ENCODE peak calls at places on chromosomes 7 and 10, in seven cellular contexts. One of them, this sample, is unnamed.

GRCh38 chr10:62266611-62267010 is 2.0 kb downstream of the RTKN2 start:
- DNase-seq in GM23338: no peak
- DNase-seq in GM12891: no peak
- DNase-seq in transverse colon: no peak
- DNase-seq in K562: no peak
- DNase-seq in breast epithelium: no peak
- DNase-seq in spleen: no peak
- DNase-seq in this sample: no peak

GRCh38 chr7:32163911-32164310 is 93.7 kb upstream of the PDE1C start:
- DNase-seq in GM23338: no peak
- DNase-seq in GM12891: no peak
- DNase-seq in transverse colon: no peak
- DNase-seq in K562: no peak
- DNase-seq in breast epithelium: no peak
- DNase-seq in spleen: no peak
- DNase-seq in this sample: no peak

GRCh38 chr10:117537436-117537903 is 5.1 kb upstream of the EMX2 start:
- DNase-seq in GM23338: peak
- DNase-seq in GM12891: peak
- DNase-seq in transverse colon: no peak
- DNase-seq in K562: peak
- DNase-seq in breast epithelium: no peak
- DNase-seq in spleen: no peak
- DNase-seq in this sample: no peak

GRCh38 chr10:95445223-95445836 is 115.8 kb downstream of the SORBS1 start:
- DNase-seq in GM23338: no peak
- DNase-seq in GM12891: no peak
- DNase-seq in transverse colon: peak
- DNase-seq in K562: no peak
- DNase-seq in breast epithelium: peak
- DNase-seq in spleen: no peak
- DNase-seq in this sample: peak

GRCh38 chr7:157498690-157499089 is 161.9 kb downstream of the DNAJB6 start:
- DNase-seq in GM23338: no peak
- DNase-seq in GM12891: no peak
- DNase-seq in transverse colon: no peak
- DNase-seq in K562: no peak
- DNase-seq in breast epithelium: no peak
- DNase-seq in spleen: peak
- DNase-seq in this sample: peak

GRCh38 chr10:125868372-125868975 is 12.6 kb downstream of the DHX32 start:
- DNase-seq in GM23338: peak
- DNase-seq in GM12891: peak
- DNase-seq in transverse colon: peak
- DNase-seq in K562: no peak
- DNase-seq in breast epithelium: no peak
- DNase-seq in spleen: no peak
- DNase-seq in this sample: no peak

GRCh38 chr10:73899401-73899780 is 11.5 kb upstream of the PLAU start:
- DNase-seq in GM23338: no peak
- DNase-seq in GM12891: no peak
- DNase-seq in transverse colon: no peak
- DNase-seq in K562: no peak
- DNase-seq in breast epithelium: no peak
- DNase-seq in spleen: no peak
- DNase-seq in this sample: no peak

GRCh38 chr7:128944487-128945236 is 6.9 kb downstream of the IRF5 start:
- DNase-seq in GM23338: no peak
- DNase-seq in GM12891: no peak
- DNase-seq in transverse colon: no peak
- DNase-seq in K562: no peak
- DNase-seq in breast epithelium: no peak
- DNase-seq in spleen: no peak
- DNase-seq in this sample: no peak

GRCh38 chr10:48457949-48458661 is 146.8 kb downstream of the ARHGAP22 start:
- DNase-seq in GM23338: no peak
- DNase-seq in GM12891: no peak
- DNase-seq in transverse colon: no peak
- DNase-seq in K562: no peak
- DNase-seq in breast epithelium: peak
- DNase-seq in spleen: peak
- DNase-seq in this sample: peak

GRCh38 chr10:20614911-20615310 is 282.2 kb downstream of the NEBL start:
- DNase-seq in GM23338: peak
- DNase-seq in GM12891: no peak
- DNase-seq in transverse colon: no peak
- DNase-seq in K562: no peak
- DNase-seq in breast epithelium: no peak
- DNase-seq in spleen: no peak
- DNase-seq in this sample: no peak

GRCh38 chr7:2632717-2633537 is 1.1 kb downstream of the TTYH3 start:
- DNase-seq in GM23338: no peak
- DNase-seq in GM12891: no peak
- DNase-seq in transverse colon: peak
- DNase-seq in K562: no peak
- DNase-seq in breast epithelium: peak
- DNase-seq in spleen: peak
- DNase-seq in this sample: peak

GRCh38 chr7:31192996-31193395 is 140.9 kb downstream of the ADCYAP1R1 start:
- DNase-seq in GM23338: peak
- DNase-seq in GM12891: peak
- DNase-seq in transverse colon: peak
- DNase-seq in K562: peak
- DNase-seq in breast epithelium: peak
- DNase-seq in spleen: no peak
- DNase-seq in this sample: no peak

GRCh38 chr7:141585592-141586510 is 34.6 kb downstream of the AGK start:
- DNase-seq in GM23338: no peak
- DNase-seq in GM12891: no peak
- DNase-seq in transverse colon: no peak
- DNase-seq in K562: no peak
- DNase-seq in breast epithelium: no peak
- DNase-seq in spleen: no peak
- DNase-seq in this sample: no peak

GRCh38 chr7:5598261-5598761 is 174.7 kb upstream of the TNRC18 start:
- DNase-seq in GM23338: peak
- DNase-seq in GM12891: no peak
- DNase-seq in transverse colon: no peak
- DNase-seq in K562: no peak
- DNase-seq in breast epithelium: no peak
- DNase-seq in spleen: no peak
- DNase-seq in this sample: peak

GRCh38 chr7:70614237-70614984 is 517.5 kb upstream of the GALNT17 start:
- DNase-seq in GM23338: peak
- DNase-seq in GM12891: no peak
- DNase-seq in transverse colon: peak
- DNase-seq in K562: no peak
- DNase-seq in breast epithelium: peak
- DNase-seq in spleen: peak
- DNase-seq in this sample: peak
- TF ChIP-seq POLR2AphosphoS5 in GM23338: no peak
- TF ChIP-seq POLR2AphosphoS5 in GM12891: no peak
- TF ChIP-seq POLR2AphosphoS5 in transverse colon: no peak
- TF ChIP-seq POLR2AphosphoS5 in K562: no peak
- TF ChIP-seq POLR2AphosphoS5 in breast epithelium: peak
- TF ChIP-seq POLR2AphosphoS5 in spleen: peak
- TF ChIP-seq POLR2AphosphoS5 in this sample: peak

GRCh38 chr7:48173983-48174382 is 2.7 kb downstream of the ABCA13 start:
- DNase-seq in GM23338: no peak
- DNase-seq in GM12891: no peak
- DNase-seq in transverse colon: no peak
- DNase-seq in K562: no peak
- DNase-seq in breast epithelium: no peak
- DNase-seq in spleen: no peak
- DNase-seq in this sample: no peak
- TF ChIP-seq POLR2AphosphoS5 in GM23338: no peak
- TF ChIP-seq POLR2AphosphoS5 in GM12891: no peak
- TF ChIP-seq POLR2AphosphoS5 in transverse colon: no peak
- TF ChIP-seq POLR2AphosphoS5 in K562: no peak
- TF ChIP-seq POLR2AphosphoS5 in breast epithelium: no peak
- TF ChIP-seq POLR2AphosphoS5 in spleen: no peak
- TF ChIP-seq POLR2AphosphoS5 in this sample: no peak

DNA sequence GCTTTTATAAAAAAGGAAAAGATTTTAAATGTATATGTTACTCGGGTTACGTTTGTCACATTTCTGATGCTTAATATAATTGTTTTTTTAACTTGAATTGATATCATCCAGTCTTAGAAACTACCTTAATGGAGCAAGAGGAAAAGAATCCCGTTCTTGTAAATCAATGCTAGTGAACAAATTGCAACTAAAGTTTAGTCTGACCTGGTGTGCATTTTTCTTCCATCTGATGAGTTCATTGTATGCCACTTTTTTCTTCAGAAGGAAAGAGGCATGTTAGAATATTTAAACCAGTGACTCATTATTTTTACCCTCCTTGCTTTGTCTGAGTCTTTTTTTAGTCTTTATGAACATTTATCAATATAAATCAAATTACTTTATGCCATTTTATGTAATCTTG is 34.7 kb downstream of the NET1 start:
- DNase-seq in GM23338: no peak
- DNase-seq in GM12891: no peak
- DNase-seq in transverse colon: no peak
- DNase-seq in K562: no peak
- DNase-seq in breast epithelium: no peak
- DNase-seq in spleen: no peak
- DNase-seq in this sample: no peak
- TF ChIP-seq POLR2AphosphoS5 in GM23338: no peak
- TF ChIP-seq POLR2AphosphoS5 in GM12891: no peak
- TF ChIP-seq POLR2AphosphoS5 in transverse colon: no peak
- TF ChIP-seq POLR2AphosphoS5 in K562: no peak
- TF ChIP-seq POLR2AphosphoS5 in breast epithelium: no peak
- TF ChIP-seq POLR2AphosphoS5 in spleen: no peak
- TF ChIP-seq POLR2AphosphoS5 in this sample: no peak

GRCh38 chr7:122802211-122802833 is 83.9 kb downstream of the CADPS2 start:
- DNase-seq in GM23338: peak
- DNase-seq in GM12891: no peak
- DNase-seq in transverse colon: no peak
- DNase-seq in K562: no peak
- DNase-seq in breast epithelium: peak
- DNase-seq in spleen: no peak
- DNase-seq in this sample: peak
- TF ChIP-seq POLR2AphosphoS5 in GM23338: no peak
- TF ChIP-seq POLR2AphosphoS5 in GM12891: no peak
- TF ChIP-seq POLR2AphosphoS5 in transverse colon: no peak
- TF ChIP-seq POLR2AphosphoS5 in K562: no peak
- TF ChIP-seq POLR2AphosphoS5 in breast epithelium: no peak
- TF ChIP-seq POLR2AphosphoS5 in spleen: no peak
- TF ChIP-seq POLR2AphosphoS5 in this sample: no peak

GRCh38 chr7:106813705-106814305 is 51.3 kb upstream of the PIK3CG start:
- DNase-seq in GM23338: no peak
- DNase-seq in GM12891: no peak
- DNase-seq in transverse colon: no peak
- DNase-seq in K562: no peak
- DNase-seq in breast epithelium: no peak
- DNase-seq in spleen: no peak
- DNase-seq in this sample: no peak
- TF ChIP-seq POLR2AphosphoS5 in GM23338: no peak
- TF ChIP-seq POLR2AphosphoS5 in GM12891: no peak
- TF ChIP-seq POLR2AphosphoS5 in transverse colon: no peak
- TF ChIP-seq POLR2AphosphoS5 in K562: no peak
- TF ChIP-seq POLR2AphosphoS5 in breast epithelium: no peak
- TF ChIP-seq POLR2AphosphoS5 in spleen: no peak
- TF ChIP-seq POLR2AphosphoS5 in this sample: no peak

DNA sequence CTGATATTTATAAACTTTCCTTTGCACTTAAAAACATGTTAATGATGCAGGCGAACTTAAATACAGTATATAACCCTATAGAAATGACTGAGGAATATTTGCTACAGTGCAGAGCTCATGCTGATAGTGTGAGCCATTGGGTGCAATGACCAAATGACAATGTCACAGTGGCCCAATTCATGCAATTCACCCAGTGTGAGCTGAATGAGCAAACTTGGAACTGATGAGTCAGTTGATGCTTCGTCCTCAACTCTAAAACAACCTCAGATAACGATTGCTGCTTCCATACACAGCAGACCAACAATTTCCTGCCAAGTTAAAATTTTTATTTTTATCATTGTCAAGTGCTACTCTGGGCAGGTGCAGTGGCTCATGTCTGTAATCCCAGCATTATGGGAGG is 12.1 kb upstream of the ZC3HAV1L start:
- DNase-seq in GM23338: no peak
- DNase-seq in GM12891: no peak
- DNase-seq in transverse colon: no peak
- DNase-seq in K562: no peak
- DNase-seq in breast epithelium: no peak
- DNase-seq in spleen: no peak
- DNase-seq in this sample: no peak
- TF ChIP-seq POLR2AphosphoS5 in GM23338: no peak
- TF ChIP-seq POLR2AphosphoS5 in GM12891: no peak
- TF ChIP-seq POLR2AphosphoS5 in transverse colon: no peak
- TF ChIP-seq POLR2AphosphoS5 in K562: no peak
- TF ChIP-seq POLR2AphosphoS5 in breast epithelium: no peak
- TF ChIP-seq POLR2AphosphoS5 in spleen: no peak
- TF ChIP-seq POLR2AphosphoS5 in this sample: no peak

GRCh38 chr10:113914936-113915335 is 60.5 kb downstream of the NHLRC2 start:
- DNase-seq in GM23338: no peak
- DNase-seq in GM12891: no peak
- DNase-seq in transverse colon: no peak
- DNase-seq in K562: no peak
- DNase-seq in breast epithelium: no peak
- DNase-seq in spleen: no peak
- DNase-seq in this sample: no peak

GRCh38 chr10:113911113-113911512 is 56.7 kb downstream of the NHLRC2 start:
- DNase-seq in GM23338: no peak
- DNase-seq in GM12891: no peak
- DNase-seq in transverse colon: no peak
- DNase-seq in K562: no peak
- DNase-seq in breast epithelium: no peak
- DNase-seq in spleen: no peak
- DNase-seq in this sample: no peak

GRCh38 chr10:113915540-113915939 is 61.1 kb downstream of the NHLRC2 start:
- DNase-seq in GM23338: no peak
- DNase-seq in GM12891: no peak
- DNase-seq in transverse colon: no peak
- DNase-seq in K562: no peak
- DNase-seq in breast epithelium: no peak
- DNase-seq in spleen: no peak
- DNase-seq in this sample: no peak

GRCh38 chr10:113911839-113912238 is 57.4 kb downstream of the NHLRC2 start:
- DNase-seq in GM23338: no peak
- DNase-seq in GM12891: no peak
- DNase-seq in transverse colon: no peak
- DNase-seq in K562: no peak
- DNase-seq in breast epithelium: no peak
- DNase-seq in spleen: no peak
- DNase-seq in this sample: no peak

GRCh38 chr10:113912582-113912981 is 58.1 kb downstream of the NHLRC2 start:
- DNase-seq in GM23338: no peak
- DNase-seq in GM12891: no peak
- DNase-seq in transverse colon: no peak
- DNase-seq in K562: no peak
- DNase-seq in breast epithelium: no peak
- DNase-seq in spleen: no peak
- DNase-seq in this sample: no peak
- TF ChIP-seq POLR2AphosphoS5 in GM23338: no peak
- TF ChIP-seq POLR2AphosphoS5 in GM12891: no peak
- TF ChIP-seq POLR2AphosphoS5 in transverse colon: no peak
- TF ChIP-seq POLR2AphosphoS5 in K562: no peak
- TF ChIP-seq POLR2AphosphoS5 in breast epithelium: no peak
- TF ChIP-seq POLR2AphosphoS5 in spleen: no peak
- TF ChIP-seq POLR2AphosphoS5 in this sample: no peak

This sample was measured in sigmoid colon.